ENCODE peak calls at places on chromosomes 12 and 14, in five cellular contexts. One of them, this sample, is unnamed.

GRCh38 chr12:109625131-109625559 is 51.6 kb downstream of the MVK start:
- DNase-seq in astrocyte: peak
- DNase-seq in left lung: no peak
- DNase-seq in ascending aorta: no peak
- DNase-seq in GM12878: no peak
- DNase-seq in this sample: no peak

GRCh38 chr14:22614240-22614799 is 16.2 kb downstream of the ABHD4 start:
- DNase-seq in left lung: no peak
- DNase-seq in ascending aorta: peak
- DNase-seq in GM12878: no peak
- DNase-seq in astrocyte: peak
- DNase-seq in this sample: peak

GRCh38 chr12:62803756-62804155 is 131.2 kb downstream of the PPM1H start:
- DNase-seq in astrocyte: no peak
- DNase-seq in ascending aorta: no peak
- DNase-seq in GM12878: no peak
- DNase-seq in left lung: no peak
- DNase-seq in this sample: no peak

GRCh38 chr12:101838628-101839323 is 8.0 kb upstream of the GNPTAB start:
- DNase-seq in ascending aorta: no peak
- DNase-seq in GM12878: no peak
- DNase-seq in left lung: no peak
- DNase-seq in astrocyte: no peak
- DNase-seq in this sample: no peak

GRCh38 chr12:131261906-131262305 is 308.2 kb downstream of the ADGRD1 start:
- DNase-seq in astrocyte: no peak
- DNase-seq in GM12878: no peak
- DNase-seq in left lung: no peak
- DNase-seq in ascending aorta: no peak
- DNase-seq in this sample: no peak

GRCh38 chr12:32365473-32366064 is 33.8 kb upstream of the FGD4 start:
- DNase-seq in left lung: no peak
- DNase-seq in astrocyte: peak
- DNase-seq in GM12878: peak
- DNase-seq in ascending aorta: peak
- DNase-seq in this sample: peak

GRCh38 chr12:85874064-85874463 is at the start of gene NTS:
- DNase-seq in left lung: no peak
- DNase-seq in astrocyte: no peak
- DNase-seq in GM12878: no peak
- DNase-seq in ascending aorta: no peak
- DNase-seq in this sample: no peak

GRCh38 chr14:74531467-74531866 is 37.9 kb downstream of the ISCA2 start:
- DNase-seq in astrocyte: no peak
- DNase-seq in left lung: peak
- DNase-seq in GM12878: no peak
- DNase-seq in ascending aorta: no peak
- DNase-seq in this sample: no peak

GRCh38 chr12:27014859-27015729 is 910 bp upstream of the TM7SF3 start:
- DNase-seq in GM12878: no peak
- DNase-seq in astrocyte: no peak
- DNase-seq in ascending aorta: no peak
- DNase-seq in left lung: no peak
- DNase-seq in this sample: no peak

GRCh38 chr12:11607313-11608081 is 42.0 kb upstream of the ETV6 start:
- DNase-seq in astrocyte: peak
- DNase-seq in ascending aorta: no peak
- DNase-seq in left lung: no peak
- DNase-seq in GM12878: no peak
- DNase-seq in this sample: no peak

GRCh38 chr12:123478762-123479161 is 20.8 kb downstream of the SNRNP35 start:
- DNase-seq in ascending aorta: peak
- DNase-seq in left lung: no peak
- DNase-seq in astrocyte: peak
- DNase-seq in GM12878: no peak
- DNase-seq in this sample: no peak

GRCh38 chr12:116263431-116263830 is 14.1 kb downstream of the MED13L start:
- DNase-seq in GM12878: no peak
- DNase-seq in ascending aorta: no peak
- DNase-seq in left lung: no peak
- DNase-seq in astrocyte: no peak
- DNase-seq in this sample: no peak

GRCh38 chr14:91261986-91262549 is 17.6 kb upstream of the GPR68 start:
- DNase-seq in ascending aorta: no peak
- DNase-seq in left lung: no peak
- DNase-seq in GM12878: no peak
- DNase-seq in astrocyte: no peak
- DNase-seq in this sample: no peak

GRCh38 chr12:131003676-131004075 is 50.0 kb downstream of the ADGRD1 start:
- DNase-seq in ascending aorta: no peak
- DNase-seq in GM12878: no peak
- DNase-seq in left lung: no peak
- DNase-seq in astrocyte: no peak
- DNase-seq in this sample: no peak

GRCh38 chr12:95215925-95216324 is 1.3 kb downstream of the FGD6 start:
- DNase-seq in astrocyte: peak
- DNase-seq in ascending aorta: no peak
- DNase-seq in left lung: no peak
- DNase-seq in GM12878: no peak
- DNase-seq in this sample: no peak

GRCh38 chr14:68386950-68387779 is 405.7 kb downstream of the ZFP36L1 start:
- DNase-seq in left lung: no peak
- DNase-seq in ascending aorta: no peak
- DNase-seq in astrocyte: peak
- DNase-seq in GM12878: no peak
- DNase-seq in this sample: no peak

GRCh38 chr12:120316798-120317257 is 10.8 kb downstream of the PLA2G1B start:
- DNase-seq in GM12878: no peak
- DNase-seq in astrocyte: peak
- DNase-seq in ascending aorta: no peak
- DNase-seq in left lung: no peak
- DNase-seq in this sample: no peak

GRCh38 chr14:74514471-74514932 is 20.9 kb downstream of the ISCA2 start:
- DNase-seq in ascending aorta: peak
- DNase-seq in left lung: peak
- DNase-seq in astrocyte: peak
- DNase-seq in GM12878: no peak
- DNase-seq in this sample: no peak

GRCh38 chr12:95608252-95609033 is 57.2 kb upstream of the USP44 start:
- DNase-seq in astrocyte: peak
- DNase-seq in ascending aorta: peak
- DNase-seq in left lung: peak
- DNase-seq in GM12878: no peak
- DNase-seq in this sample: peak

DNA sequence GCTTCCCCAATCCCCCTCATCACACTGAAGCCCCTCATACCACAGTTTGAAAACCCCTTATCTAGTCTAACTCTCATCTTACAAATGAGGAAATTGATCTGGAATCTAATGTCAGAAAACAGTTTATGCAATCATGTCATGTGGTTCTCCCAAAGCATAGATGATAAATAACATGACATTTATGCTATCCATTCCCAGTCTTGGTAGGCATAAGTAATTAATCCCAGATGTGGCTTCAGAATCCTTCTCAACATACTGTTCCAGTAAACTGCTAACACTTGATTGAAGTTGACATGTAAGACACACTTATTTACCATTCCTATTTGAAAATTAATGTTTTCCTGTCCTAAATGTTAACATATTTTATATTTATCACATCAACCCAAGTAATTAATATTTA is 168.7 kb downstream of the GALC start:
- DNase-seq in astrocyte: peak
- DNase-seq in left lung: no peak
- DNase-seq in GM12878: no peak
- DNase-seq in ascending aorta: no peak
- DNase-seq in this sample: no peak
- H3K27ac ChIP-seq in astrocyte: no peak
- H3K27ac ChIP-seq in left lung: no peak
- H3K27ac ChIP-seq in GM12878: no peak
- H3K27ac ChIP-seq in ascending aorta: no peak
- H3K27ac ChIP-seq in this sample: no peak

DNA sequence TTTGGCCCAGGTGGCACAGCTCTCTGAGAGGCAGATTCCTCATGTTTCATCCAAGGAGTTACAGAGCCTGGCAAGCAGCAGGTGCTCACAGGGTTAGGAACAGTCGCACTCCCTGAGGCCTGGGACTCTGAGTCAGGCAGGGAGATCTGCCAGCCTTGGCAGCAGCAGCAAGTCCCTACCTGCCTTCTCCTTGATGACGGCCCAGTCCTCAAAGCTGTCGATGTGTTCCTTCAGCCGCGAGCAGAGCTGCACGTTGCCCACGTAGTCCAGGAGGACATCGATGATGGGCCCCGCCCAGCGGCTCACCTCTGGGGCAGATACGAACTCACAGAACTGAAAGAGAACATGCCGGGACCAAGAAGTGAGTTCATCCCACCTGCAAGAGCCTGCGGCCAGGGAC is 10.4 kb downstream of the FAM181A start:
- DNase-seq in astrocyte: no peak
- DNase-seq in left lung: no peak
- DNase-seq in GM12878: no peak
- DNase-seq in ascending aorta: no peak
- DNase-seq in this sample: peak
- H3K27ac ChIP-seq in astrocyte: no peak
- H3K27ac ChIP-seq in left lung: no peak
- H3K27ac ChIP-seq in GM12878: no peak
- H3K27ac ChIP-seq in ascending aorta: no peak
- H3K27ac ChIP-seq in this sample: peak

DNA sequence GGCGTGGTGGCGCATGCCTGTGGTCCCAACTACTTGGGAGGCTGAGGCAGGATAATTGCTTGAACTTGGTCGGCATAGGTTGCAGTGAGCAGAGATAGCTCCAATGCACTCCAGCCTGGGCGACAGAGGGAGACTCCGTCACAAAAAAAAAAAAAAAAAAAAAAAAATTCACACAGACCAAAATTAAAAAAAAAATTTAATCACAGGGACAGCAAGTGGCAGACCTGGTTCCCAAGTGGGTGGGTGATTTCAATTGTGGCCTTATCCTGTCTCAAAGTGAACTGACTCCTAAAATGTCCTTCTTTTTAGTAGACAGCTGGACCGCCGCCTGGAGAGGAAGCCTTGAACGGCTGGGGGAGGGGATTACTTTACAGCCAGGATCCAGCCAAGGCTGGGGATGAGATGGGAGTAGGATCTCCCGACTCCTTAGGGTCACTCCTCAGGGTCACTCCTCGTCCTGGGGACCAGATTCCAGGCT is 1.6 kb upstream of the KCNH3 start:
- DNase-seq in GM12878: no peak
- DNase-seq in ascending aorta: no peak
- DNase-seq in astrocyte: no peak
- DNase-seq in left lung: no peak
- DNase-seq in this sample: no peak
- H3K27ac ChIP-seq in GM12878: no peak
- H3K27ac ChIP-seq in ascending aorta: no peak
- H3K27ac ChIP-seq in astrocyte: no peak
- H3K27ac ChIP-seq in left lung: no peak
- H3K27ac ChIP-seq in this sample: no peak

DNA sequence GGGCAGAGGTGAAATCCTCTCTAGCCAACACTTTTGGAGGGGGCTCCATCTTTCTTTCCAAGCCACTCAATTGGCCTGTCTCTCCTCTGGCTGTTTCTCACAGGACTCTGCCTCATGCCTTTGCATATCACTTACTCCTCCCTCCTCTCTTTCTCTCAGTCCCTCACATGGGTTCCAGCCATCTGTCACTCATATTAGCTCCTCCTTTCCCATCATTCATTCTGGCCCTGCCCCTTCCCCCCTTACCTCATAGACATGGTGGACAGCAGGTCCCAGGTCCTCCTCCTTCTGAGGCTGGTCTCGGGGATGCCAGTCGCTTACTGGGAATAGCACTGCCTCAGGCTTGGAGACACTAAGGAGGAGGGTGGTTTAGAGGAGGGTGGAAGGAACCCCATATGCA is 16.6 kb upstream of the ZNF385A start:
- DNase-seq in GM12878: no peak
- DNase-seq in ascending aorta: no peak
- DNase-seq in astrocyte: no peak
- DNase-seq in left lung: no peak
- DNase-seq in this sample: no peak
- H3K27ac ChIP-seq in GM12878: no peak
- H3K27ac ChIP-seq in ascending aorta: peak
- H3K27ac ChIP-seq in astrocyte: no peak
- H3K27ac ChIP-seq in left lung: no peak
- H3K27ac ChIP-seq in this sample: no peak

DNA sequence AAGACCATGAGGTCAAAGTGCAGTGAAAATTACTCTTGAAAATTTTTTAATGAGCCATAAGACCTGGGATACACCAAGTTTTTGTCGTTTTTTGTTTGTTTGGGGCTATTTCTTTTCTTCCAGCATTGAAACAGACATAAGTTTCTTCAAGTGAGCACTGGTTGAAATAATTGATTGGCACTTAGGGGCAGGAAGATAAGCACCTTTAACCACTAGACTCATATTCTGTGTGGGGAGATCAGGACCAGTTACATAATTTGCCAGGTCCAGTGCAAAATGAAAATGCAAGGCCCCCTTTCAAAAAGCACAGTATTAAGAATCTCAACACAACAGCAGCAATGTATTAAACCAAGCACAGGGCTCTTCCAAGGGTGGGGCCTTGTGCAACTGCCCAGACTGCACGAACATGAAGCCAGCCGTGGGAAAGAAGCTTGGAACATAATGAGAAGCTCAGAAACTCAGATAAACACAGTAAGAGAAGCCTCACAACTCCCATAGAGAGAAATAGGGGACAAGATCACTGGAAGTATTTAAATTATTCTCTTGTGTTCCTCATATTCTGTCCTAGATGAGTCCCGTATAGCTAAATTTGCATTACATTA is 3.2 kb upstream of the TCP11L2 start:
- DNase-seq in astrocyte: no peak
- DNase-seq in left lung: no peak
- DNase-seq in GM12878: no peak
- DNase-seq in ascending aorta: no peak
- DNase-seq in this sample: no peak
- H3K27ac ChIP-seq in astrocyte: no peak
- H3K27ac ChIP-seq in left lung: peak
- H3K27ac ChIP-seq in GM12878: no peak
- H3K27ac ChIP-seq in ascending aorta: no peak
- H3K27ac ChIP-seq in this sample: peak